ENCODE peak calls at places on chromosomes 12 and 14, in ten cellular contexts. N is RCC 7860; P is stimulated activated CD4-positive, alpha-beta T cell treated with anti-CD3 and anti-CD28 coated beads, Interleukin-4, amount 100 ng/mL, for 24 hours; O is osteocyte; I is C1 segment of cervical spinal cord; R is activated gamma-delta T cell treated with anti-CD3 and anti-CD28 coated beads, Interleukin-2, amount 50 U/mL, for 16 hours; C is GM12891; Z is anterior cingulate cortex; L is lung; H is GM18507. T is an unnamed sample.

GRCh38 chr12:56935752-56936151 is 1.5 kb upstream of the SDR9C7 start:
- DNase-seq in N (no peak), P (no peak), O (no peak), I (no peak), R (no peak), C (no peak), Z (no peak), L (no peak), H (no peak), T (no peak)

GRCh38 chr14:100322138-100322957 is 791 bp upstream of the SLC25A47 start:
- DNase-seq in N (no peak), P (no peak), O (no peak), I (no peak), R (no peak), C (no peak), Z (no peak), L (no peak), H (no peak), T (no peak)

GRCh38 chr12:123743002-123743401 is 19.1 kb upstream of the DNAH10 start:
- DNase-seq in N (no peak), P (no peak), O (peak), I (no peak), R (no peak), C (peak), Z (no peak), L (no peak), H (no peak), T (peak)

GRCh38 chr14:79584679-79585078 is 626.6 kb downstream of the DIO2 start:
- DNase-seq in N (peak), P (no peak), O (no peak), I (no peak), R (no peak), C (no peak), Z (no peak), L (no peak), H (no peak), T (no peak)

GRCh38 chr14:69317780-69318179 is 57.8 kb downstream of the GALNT16 start:
- DNase-seq in N (no peak), P (no peak), O (no peak), I (no peak), R (no peak), C (no peak), Z (no peak), L (no peak), H (no peak), T (no peak)

GRCh38 chr12:85509857-85510256 is 229.8 kb downstream of the ALX1 start:
- DNase-seq in N (no peak), P (no peak), O (no peak), I (no peak), R (no peak), C (no peak), Z (no peak), L (no peak), H (no peak), T (no peak)

GRCh38 chr14:77026930-77027537 is 1.5 kb downstream of the IRF2BPL start:
- DNase-seq in N (no peak), P (peak), O (no peak), I (no peak), R (no peak), C (peak), Z (no peak), L (no peak), H (no peak), T (peak)

GRCh38 chr14:72932893-72933292 is 6.6 kb downstream of the DCAF4 start:
- DNase-seq in N (no peak), P (no peak), O (no peak), I (no peak), R (no peak), C (no peak), Z (no peak), L (no peak), H (no peak), T (no peak)

T was measured in activated CD8-positive, alpha-beta T cell treated with anti-CD3 and anti-CD28 coated beads for 36 hours.